ENCODE peak calls at places on chromosome 18, in six cellular contexts. One of them, this sample, is unnamed.

GRCh38 chr18:76678248-76678647 is 144.1 kb upstream of the ZNF236 start:
- DNase-seq in neural progenitor cell: no peak
- DNase-seq in PC-3: no peak
- DNase-seq in MM.1S: no peak
- DNase-seq in SK-N-SH: no peak
- DNase-seq in HCT116: no peak
- DNase-seq in this sample: no peak

GRCh38 chr18:73118121-73118816 is 250.5 kb upstream of the NETO1 start:
- DNase-seq in neural progenitor cell: no peak
- DNase-seq in PC-3: peak; percentile 79
- DNase-seq in MM.1S: no peak
- DNase-seq in SK-N-SH: no peak
- DNase-seq in HCT116: no peak
- DNase-seq in this sample: peak; percentile 37

GRCh38 chr18:63182861-63183260 is 136.7 kb downstream of the BCL2 start:
- DNase-seq in neural progenitor cell: no peak
- DNase-seq in PC-3: no peak
- DNase-seq in MM.1S: no peak
- DNase-seq in SK-N-SH: no peak
- DNase-seq in HCT116: no peak
- DNase-seq in this sample: no peak

GRCh38 chr18:25360301-25360899 is 8.4 kb upstream of the ZNF521 start:
- DNase-seq in neural progenitor cell: no peak
- DNase-seq in PC-3: no peak
- DNase-seq in MM.1S: peak; percentile 79
- DNase-seq in SK-N-SH: no peak
- DNase-seq in HCT116: no peak
- DNase-seq in this sample: peak; percentile 19

GRCh38 chr18:3029215-3029972 is 16.4 kb upstream of the LPIN2 start:
- DNase-seq in neural progenitor cell: no peak
- DNase-seq in PC-3: no peak
- DNase-seq in MM.1S: no peak
- DNase-seq in SK-N-SH: no peak
- DNase-seq in HCT116: no peak
- DNase-seq in this sample: no peak

GRCh38 chr18:24220318-24220688 is 81.4 kb downstream of the CABYR start:
- DNase-seq in neural progenitor cell: peak; percentile 59
- DNase-seq in PC-3: no peak
- DNase-seq in MM.1S: no peak
- DNase-seq in SK-N-SH: no peak
- DNase-seq in HCT116: no peak
- DNase-seq in this sample: no peak

GRCh38 chr18:2538236-2538635 is 33.1 kb downstream of the METTL4 start:
- DNase-seq in neural progenitor cell: no peak
- DNase-seq in PC-3: no peak
- DNase-seq in MM.1S: no peak
- DNase-seq in SK-N-SH: no peak
- DNase-seq in HCT116: no peak
- DNase-seq in this sample: no peak

GRCh38 chr18:27181726-27182125 is 3.4 kb downstream of the CHST9 start:
- DNase-seq in neural progenitor cell: no peak
- DNase-seq in PC-3: no peak
- DNase-seq in MM.1S: no peak
- DNase-seq in SK-N-SH: no peak
- DNase-seq in HCT116: no peak
- DNase-seq in this sample: no peak

GRCh38 chr18:8140841-8141501 is 468.3 kb upstream of the RAB12 start:
- DNase-seq in neural progenitor cell: no peak
- DNase-seq in PC-3: peak; percentile 59
- DNase-seq in MM.1S: no peak
- DNase-seq in SK-N-SH: no peak
- DNase-seq in HCT116: no peak
- DNase-seq in this sample: peak; percentile 92

GRCh38 chr18:9022397-9023170 is 79.9 kb upstream of the NDUFV2 start:
- DNase-seq in neural progenitor cell: no peak
- DNase-seq in PC-3: peak; percentile 57
- DNase-seq in MM.1S: no peak
- DNase-seq in SK-N-SH: no peak
- DNase-seq in HCT116: no peak
- DNase-seq in this sample: peak; percentile 64

GRCh38 chr18:21163647-21164625 is 52.3 kb upstream of the ROCK1 start:
- DNase-seq in neural progenitor cell: no peak
- DNase-seq in PC-3: peak; percentile 90
- DNase-seq in MM.1S: no peak
- DNase-seq in SK-N-SH: no peak
- DNase-seq in HCT116: no peak
- DNase-seq in this sample: peak; percentile 93

GRCh38 chr18:74936343-74936742 is 272.6 kb downstream of the PTGR3 start:
- DNase-seq in neural progenitor cell: no peak
- DNase-seq in PC-3: no peak
- DNase-seq in MM.1S: no peak
- DNase-seq in SK-N-SH: no peak
- DNase-seq in HCT116: no peak
- DNase-seq in this sample: no peak

GRCh38 chr18:11994346-11994707 is 13.0 kb downstream of the IMPA2 start:
- DNase-seq in neural progenitor cell: no peak
- DNase-seq in PC-3: peak; percentile 68
- DNase-seq in MM.1S: no peak
- DNase-seq in SK-N-SH: no peak
- DNase-seq in HCT116: no peak
- DNase-seq in this sample: peak; percentile 89

GRCh38 chr18:6249110-6249680 is 165.5 kb downstream of the L3MBTL4 start:
- DNase-seq in neural progenitor cell: no peak
- DNase-seq in PC-3: no peak
- DNase-seq in MM.1S: peak; percentile 88
- DNase-seq in SK-N-SH: no peak
- DNase-seq in HCT116: no peak
- DNase-seq in this sample: no peak

GRCh38 chr18:64100136-64100922 is 48.6 kb downstream of the LINC00305 start:
- DNase-seq in neural progenitor cell: peak; percentile 9
- DNase-seq in PC-3: no peak
- DNase-seq in MM.1S: peak; percentile 20
- DNase-seq in SK-N-SH: no peak
- DNase-seq in HCT116: no peak
- DNase-seq in this sample: no peak

GRCh38 chr18:36709315-36709714 is 119.5 kb downstream of the TPGS2 start:
- DNase-seq in neural progenitor cell: no peak
- DNase-seq in PC-3: no peak
- DNase-seq in MM.1S: no peak
- DNase-seq in SK-N-SH: no peak
- DNase-seq in HCT116: no peak
- DNase-seq in this sample: no peak

GRCh38 chr18:43863180-43863579 is 585.9 kb upstream of the SYT4 start:
- DNase-seq in neural progenitor cell: no peak
- DNase-seq in PC-3: no peak
- DNase-seq in MM.1S: no peak
- DNase-seq in SK-N-SH: no peak
- DNase-seq in HCT116: no peak
- DNase-seq in this sample: no peak

GRCh38 chr18:63676927-63677326 is 15.2 kb upstream of the SERPINB3 start:
- DNase-seq in neural progenitor cell: no peak
- DNase-seq in PC-3: no peak
- DNase-seq in MM.1S: no peak
- DNase-seq in SK-N-SH: no peak
- DNase-seq in HCT116: no peak
- DNase-seq in this sample: peak; percentile 44

GRCh38 chr18:10526211-10526949 is 553 bp downstream of the NAPG start:
- DNase-seq in neural progenitor cell: peak; percentile 77
- DNase-seq in PC-3: peak; percentile 48
- DNase-seq in MM.1S: peak; percentile 60
- DNase-seq in SK-N-SH: peak; percentile 87
- DNase-seq in HCT116: no peak
- DNase-seq in this sample: peak; percentile 81

GRCh38 chr18:79588131-79588635 is 91.4 kb upstream of the CTDP1 start:
- DNase-seq in neural progenitor cell: no peak
- DNase-seq in PC-3: no peak
- DNase-seq in MM.1S: no peak
- DNase-seq in SK-N-SH: no peak
- DNase-seq in HCT116: no peak
- DNase-seq in this sample: no peak

GRCh38 chr18:5943514-5943913 is 48.2 kb upstream of the TMEM200C start:
- DNase-seq in neural progenitor cell: no peak
- DNase-seq in PC-3: no peak
- DNase-seq in MM.1S: no peak
- DNase-seq in SK-N-SH: no peak
- DNase-seq in HCT116: no peak
- DNase-seq in this sample: no peak

GRCh38 chr18:63783394-63783793 is 8.2 kb downstream of the SERPINB7 start:
- DNase-seq in neural progenitor cell: no peak
- DNase-seq in PC-3: peak; percentile 19
- DNase-seq in MM.1S: no peak
- DNase-seq in SK-N-SH: no peak
- DNase-seq in HCT116: peak; percentile 39
- DNase-seq in this sample: no peak

GRCh38 chr18:79779021-79779699 is 18.6 kb upstream of the KCNG2 start:
- DNase-seq in neural progenitor cell: no peak
- DNase-seq in PC-3: no peak
- DNase-seq in MM.1S: no peak
- DNase-seq in SK-N-SH: peak; percentile 34
- DNase-seq in HCT116: no peak
- DNase-seq in this sample: no peak

DNA sequence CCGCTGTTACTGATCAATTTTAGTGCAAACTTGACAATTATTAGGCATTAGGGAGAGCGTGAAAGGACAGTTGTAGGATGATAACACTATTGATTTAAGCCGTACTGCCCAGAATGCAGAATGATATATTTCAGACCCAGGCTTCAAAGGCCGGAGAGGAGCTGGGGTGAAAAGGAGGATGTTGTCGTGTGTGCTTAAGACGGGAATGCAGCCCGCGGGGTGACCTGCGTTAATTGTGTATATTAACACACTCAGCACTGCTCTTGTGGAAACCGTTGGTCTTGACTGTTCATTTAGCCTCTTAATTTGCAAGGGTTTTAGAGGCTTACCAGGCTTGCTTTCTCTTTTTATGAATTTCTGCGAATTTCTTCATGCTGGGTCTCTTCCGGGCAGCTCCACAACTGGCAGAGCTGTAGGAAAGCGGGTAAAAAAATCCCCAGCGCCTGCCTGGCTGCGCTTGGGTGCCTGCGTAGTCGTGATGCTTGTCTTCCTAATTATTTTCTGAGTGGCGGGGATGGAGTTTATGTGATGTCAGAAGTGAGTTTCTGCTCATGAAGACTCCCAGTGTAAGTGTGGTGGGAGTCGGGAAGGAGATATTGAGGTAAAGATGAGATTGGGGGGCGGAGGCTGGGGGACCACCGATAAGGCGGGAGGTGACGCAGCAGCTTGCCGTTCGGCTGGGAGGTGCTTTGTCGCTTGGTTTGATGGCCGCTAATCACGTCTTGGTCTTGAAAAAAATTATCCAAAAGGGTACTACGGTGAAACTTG is 229.7 kb downstream of the LDLRAD4 start:
- DNase-seq in neural progenitor cell: no peak
- DNase-seq in PC-3: no peak
- DNase-seq in MM.1S: no peak
- DNase-seq in SK-N-SH: no peak
- DNase-seq in HCT116: no peak
- DNase-seq in this sample: no peak
- H2AFZ ChIP-seq in neural progenitor cell: no peak overlapping the region
- H2AFZ ChIP-seq in PC-3: no peak overlapping the region
- H2AFZ ChIP-seq in MM.1S: no peak overlapping the region
- H2AFZ ChIP-seq in SK-N-SH: no peak overlapping the region
- H2AFZ ChIP-seq in HCT116: no peak overlapping the region
- H2AFZ ChIP-seq in this sample: peak overlapping the region; percentile 55

GRCh38 chr18:49564435-49564834 is 2.6 kb downstream of the LIPG start:
- DNase-seq in neural progenitor cell: no peak
- DNase-seq in PC-3: no peak
- DNase-seq in MM.1S: no peak
- DNase-seq in SK-N-SH: no peak
- DNase-seq in HCT116: no peak
- DNase-seq in this sample: no peak
- H3K9ac ChIP-seq in neural progenitor cell: no peak overlapping the region
- H3K9ac ChIP-seq in PC-3: no peak overlapping the region
- H3K9ac ChIP-seq in MM.1S: no peak overlapping the region
- H3K9ac ChIP-seq in SK-N-SH: no peak overlapping the region
- H3K9ac ChIP-seq in HCT116: no peak overlapping the region
- H3K9ac ChIP-seq in this sample: no peak overlapping the region

DNA sequence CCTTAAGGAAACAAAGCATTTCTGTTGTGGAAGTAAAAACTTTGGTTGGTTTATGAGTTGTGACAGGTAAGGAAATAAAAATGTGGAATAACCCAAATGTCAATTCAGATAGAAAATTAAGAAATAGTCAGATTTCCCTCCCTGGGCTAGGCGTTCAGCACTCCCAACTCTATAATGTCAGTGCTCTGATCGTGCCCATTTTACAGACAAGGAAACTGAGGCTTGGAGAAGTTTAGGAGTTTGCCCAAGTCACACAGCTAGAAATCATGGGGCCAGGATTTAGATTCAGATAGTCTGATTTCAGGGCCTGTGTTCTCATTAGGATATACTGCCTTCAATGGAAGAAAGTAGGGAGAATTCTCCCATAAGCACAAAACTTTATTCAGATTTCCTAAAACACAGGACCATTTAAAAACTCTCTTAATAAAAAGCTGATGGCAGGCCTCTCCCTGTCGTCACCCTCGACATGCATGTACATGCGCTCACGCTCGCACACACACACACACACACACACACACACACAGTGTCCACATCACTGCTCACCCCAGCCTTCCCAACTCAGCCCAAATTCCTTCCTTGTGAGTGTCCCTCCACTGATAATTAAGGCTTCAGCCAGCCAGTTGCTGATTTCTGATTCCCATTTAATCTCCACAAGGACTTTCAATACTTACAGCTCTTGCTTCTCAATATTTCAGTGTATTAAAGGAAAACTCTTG is 49.1 kb upstream of the SLC14A2 start:
- DNase-seq in neural progenitor cell: no peak
- DNase-seq in PC-3: no peak
- DNase-seq in MM.1S: no peak
- DNase-seq in SK-N-SH: no peak
- DNase-seq in HCT116: no peak
- DNase-seq in this sample: peak; percentile 94
- TF ChIP-seq EZH2phosphoT487 in neural progenitor cell: no peak
- TF ChIP-seq EZH2phosphoT487 in PC-3: no peak
- TF ChIP-seq EZH2phosphoT487 in MM.1S: no peak
- TF ChIP-seq EZH2phosphoT487 in SK-N-SH: no peak
- TF ChIP-seq EZH2phosphoT487 in HCT116: no peak
- TF ChIP-seq EZH2phosphoT487 in this sample: no peak

GRCh38 chr18:45167631-45168225 is 447.5 kb upstream of the SLC14A2 start:
- DNase-seq in neural progenitor cell: no peak
- DNase-seq in PC-3: peak; percentile 51
- DNase-seq in MM.1S: no peak
- DNase-seq in SK-N-SH: no peak
- DNase-seq in HCT116: no peak
- DNase-seq in this sample: peak; percentile 87

GRCh38 chr18:45164551-45164950 is 450.7 kb upstream of the SLC14A2 start:
- DNase-seq in neural progenitor cell: no peak
- DNase-seq in PC-3: no peak
- DNase-seq in MM.1S: no peak
- DNase-seq in SK-N-SH: no peak
- DNase-seq in HCT116: no peak
- DNase-seq in this sample: peak; percentile 68

GRCh38 chr18:45165871-45166270 is 449.4 kb upstream of the SLC14A2 start:
- DNase-seq in neural progenitor cell: no peak
- DNase-seq in PC-3: no peak
- DNase-seq in MM.1S: no peak
- DNase-seq in SK-N-SH: no peak
- DNase-seq in HCT116: no peak
- DNase-seq in this sample: peak; percentile 32

GRCh38 chr18:45167109-45167551 is 448.1 kb upstream of the SLC14A2 start:
- DNase-seq in neural progenitor cell: no peak
- DNase-seq in PC-3: peak; percentile 64
- DNase-seq in MM.1S: no peak
- DNase-seq in SK-N-SH: no peak
- DNase-seq in HCT116: no peak
- DNase-seq in this sample: peak; percentile 73

GRCh38 chr18:45166341-45167108 is 448.8 kb upstream of the SLC14A2 start:
- DNase-seq in neural progenitor cell: no peak
- DNase-seq in PC-3: peak; percentile 84
- DNase-seq in MM.1S: no peak
- DNase-seq in SK-N-SH: no peak
- DNase-seq in HCT116: no peak
- DNase-seq in this sample: peak; percentile 97
- H2AFZ ChIP-seq in neural progenitor cell: no peak overlapping the region
- H2AFZ ChIP-seq in PC-3: no peak overlapping the region
- H2AFZ ChIP-seq in MM.1S: no peak overlapping the region
- H2AFZ ChIP-seq in SK-N-SH: peak overlapping the region; percentile 15
- H2AFZ ChIP-seq in HCT116: no peak overlapping the region
- H2AFZ ChIP-seq in this sample: no peak overlapping the region